ENCODE peak calls at places on chromosomes 2 and 18, in six cellular contexts. Z is pancreas, G is body of pancreas, U is cardiac muscle cell, O is suprapubic skin, X is prostate gland. Q is an unnamed sample.
A peak's percentile ranks its signal among the peaks of the same experiment; 100 is the strongest.

GRCh38 chr2:11228692-11229091 is 73.4 kb downstream of the SLC66A3 start:
- DNase-seq in Z (no peak), G (no peak), U (no peak), O (no peak), X (no peak), Q (no peak)

GRCh38 chr2:157777425-157777824 is 98.7 kb downstream of the ACVR1 start:
- DNase-seq in Z (no peak), G (peak; percentile 65), U (peak; percentile 74), O (no peak), X (no peak), Q (peak; percentile 40)

GRCh38 chr18:68997845-68998244 is 200.0 kb downstream of the CCDC102B start:
- DNase-seq in Z (no peak), G (no peak), U (no peak), O (no peak), X (no peak), Q (no peak)

GRCh38 chr2:111966241-111966640 is 67.8 kb downstream of the MERTK start:
- DNase-seq in Z (no peak), G (no peak), U (no peak), O (no peak), X (no peak), Q (no peak)

GRCh38 chr2:38076710-38077430 is 919 bp upstream of the CYP1B1 start:
- DNase-seq in Z (peak; percentile 54), G (peak; percentile 62), U (peak; percentile 89), O (peak; percentile 89), X (peak; percentile 56), Q (peak; percentile 94)

GRCh38 chr18:63264871-63265270 is 54.7 kb downstream of the BCL2 start:
- DNase-seq in Z (no peak), G (no peak), U (no peak), O (no peak), X (no peak), Q (no peak)

GRCh38 chr2:14270036-14270582 is 362.4 kb upstream of the LRATD1 start:
- DNase-seq in Z (no peak), G (no peak), U (no peak), O (no peak), X (no peak), Q (no peak)

GRCh38 chr18:77207540-77207939 is 42.1 kb upstream of the GALR1 start:
- DNase-seq in Z (peak; percentile 24), G (peak; percentile 75), U (peak; percentile 87), O (peak; percentile 80), X (no peak), Q (peak; percentile 70)

GRCh38 chr2:28391564-28392296 is 928 bp upstream of the FOSL2 start:
- DNase-seq in Z (peak; percentile 89), G (peak; percentile 83), U (peak; percentile 95), O (peak; percentile 98), X (peak; percentile 95), Q (peak; percentile 97)

GRCh38 chr2:28394997-28395333 is 2.3 kb downstream of the FOSL2 start:
- DNase-seq in Z (no peak), G (no peak), U (no peak), O (no peak), X (no peak), Q (no peak)

GRCh38 chr2:28392297-28393114 is at the start of gene FOSL2:
- DNase-seq in Z (peak; percentile 98), G (peak; percentile 96), U (peak; percentile 100), O (peak; percentile 97), X (peak; percentile 98), Q (peak; percentile 96)

GRCh38 chr2:28394331-28394877 is 1.7 kb downstream of the FOSL2 start:
- DNase-seq in Z (peak; percentile 77), G (peak; percentile 68), U (peak; percentile 63), O (no peak), X (peak; percentile 90), Q (peak; percentile 53)

DNA sequence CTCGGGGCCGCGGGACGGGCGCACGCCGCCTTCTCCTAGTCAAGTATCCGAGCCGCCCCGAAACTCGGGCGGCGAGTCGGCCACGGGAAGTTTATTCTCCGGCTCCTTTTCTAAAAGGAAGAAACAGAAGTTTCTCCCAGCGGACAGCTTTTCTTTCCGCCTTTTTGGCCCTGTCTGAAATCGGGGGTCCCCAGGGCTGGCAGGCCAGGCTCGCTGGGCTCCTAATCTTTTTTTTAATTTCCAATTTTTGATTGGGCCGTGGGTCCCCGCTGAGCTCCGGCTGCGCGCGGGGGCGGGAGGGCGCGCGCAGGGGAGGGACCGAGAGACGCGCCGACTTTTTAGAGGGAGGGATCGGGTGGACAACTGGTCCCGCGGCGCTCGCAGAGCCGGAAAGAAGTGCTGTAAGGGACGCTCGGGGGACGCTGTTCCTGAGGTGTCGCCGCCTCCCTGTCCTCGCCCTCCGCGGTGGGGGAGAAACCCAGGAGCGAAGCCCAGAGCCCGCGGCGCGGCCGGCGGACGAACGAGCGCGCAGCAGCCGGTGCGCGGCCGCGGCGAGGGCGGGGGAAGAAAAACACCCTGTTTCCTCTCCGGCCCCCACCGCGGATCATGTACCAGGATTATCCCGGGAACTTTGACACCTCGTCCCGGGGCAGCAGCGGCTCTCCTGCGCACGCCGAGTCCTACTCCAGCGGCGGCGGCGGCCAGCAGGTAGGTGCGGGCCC is 618 bp downstream of the FOSL2 start:
- DNase-seq in Z (peak; percentile 72), G (peak; percentile 75), U (peak; percentile 76), O (no peak), X (peak; percentile 58), Q (peak; percentile 90)
- H3K27ac ChIP-seq in Z (peak overlapping the region; percentile 99), G (peak overlapping the region; percentile 100), U (peak overlapping the region; percentile 99), O (peak overlapping the region; percentile 99), X (peak overlapping the region; percentile 100), Q (peak overlapping the region; percentile 94)

GRCh38 chr2:68765739-68766377 is 31.2 kb downstream of the ARHGAP25 start:
- DNase-seq in Z (no peak), G (no peak), U (peak; percentile 34), O (no peak), X (no peak), Q (no peak)
- H3K4me3 ChIP-seq in Z (no peak overlapping the region), G (no peak overlapping the region), U (no peak overlapping the region), O (no peak overlapping the region), X (no peak overlapping the region), Q (no peak overlapping the region)

DNA sequence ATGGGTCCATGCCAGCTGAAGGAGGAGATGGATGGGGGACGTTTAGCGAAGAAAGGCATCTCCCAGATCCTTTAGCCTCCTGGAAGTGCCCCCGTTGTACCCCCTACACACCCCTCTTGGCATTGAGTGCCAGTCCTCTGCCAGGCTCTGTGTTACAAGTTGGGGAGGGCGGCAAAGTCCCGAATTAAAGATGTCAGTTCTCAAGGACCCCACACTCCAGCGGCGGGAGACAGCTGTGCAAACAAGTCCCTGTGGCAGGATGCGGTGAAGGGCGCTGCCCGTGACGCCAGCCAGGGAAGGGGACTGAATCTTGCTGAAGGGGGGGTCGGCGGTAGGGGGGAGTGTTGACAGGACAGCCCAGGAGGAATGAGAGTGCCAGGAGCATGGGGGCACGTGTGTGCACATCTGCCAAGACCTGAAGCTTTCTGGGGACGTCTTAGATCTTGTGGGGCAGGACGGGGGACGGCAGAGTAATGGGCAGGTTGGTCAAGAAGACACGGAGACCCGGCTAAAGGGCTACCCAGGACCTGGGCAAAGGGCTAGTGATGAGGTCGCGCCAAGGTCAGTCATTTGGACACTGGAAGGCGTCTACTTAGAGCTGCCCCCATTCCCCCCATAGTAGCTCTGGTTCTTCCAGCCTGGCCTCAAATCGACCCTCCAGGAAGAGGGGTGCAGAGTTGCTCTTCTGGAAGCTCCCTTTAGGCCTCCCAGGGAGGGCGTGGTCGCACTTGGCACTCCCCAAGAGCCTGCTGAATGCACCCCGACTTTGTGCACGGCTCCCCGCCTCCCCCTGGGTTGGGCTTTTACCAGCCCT is 2.8 kb upstream of the CTDSP1 start:
- DNase-seq in Z (peak; percentile 86), G (peak; percentile 75), U (peak; percentile 64), O (peak; percentile 93), X (peak; percentile 71), Q (peak; percentile 83)
- H3K27ac ChIP-seq in Z (peak overlapping the region; percentile 97), G (peak overlapping the region; percentile 99), U (peak overlapping the region; percentile 99), O (peak overlapping the region; percentile 100), X (peak overlapping the region; percentile 99), Q (peak overlapping the region; percentile 99)

DNA sequence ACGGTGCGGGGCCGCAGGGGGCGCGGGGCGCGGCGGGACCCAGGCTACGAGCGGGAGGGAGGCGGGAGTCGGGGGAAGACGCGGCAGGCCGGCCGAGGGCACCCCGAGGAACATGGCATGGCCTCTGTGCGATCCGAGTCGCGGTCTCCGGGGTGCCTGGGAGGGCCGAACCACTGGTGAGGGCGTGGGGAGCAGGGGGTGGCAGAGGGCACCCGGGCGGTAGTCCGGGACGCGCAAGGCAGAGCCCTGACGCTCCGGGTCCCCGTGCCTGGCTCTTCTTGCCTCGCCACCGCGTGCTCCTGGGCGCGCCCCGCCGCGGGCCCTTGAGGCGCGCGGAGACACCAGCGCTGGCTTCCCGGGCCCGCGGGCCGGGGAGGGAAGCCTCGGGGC is 4.2 kb downstream of the SOX11 start:
- DNase-seq in Z (no peak), G (no peak), U (peak; percentile 10), O (no peak), X (no peak), Q (peak; percentile 60)
- H3K4me3 ChIP-seq in Z (peak overlapping the region; percentile 29), G (no peak overlapping the region), U (peak overlapping the region; percentile 91), O (peak overlapping the region; percentile 43), X (peak overlapping the region; percentile 23), Q (peak overlapping the region; percentile 54)

GRCh38 chr2:29106241-29106640 is 9.0 kb upstream of the CLIP4 start:
- DNase-seq in Z (no peak), G (no peak), U (no peak), O (no peak), X (no peak), Q (no peak)
- H3K27ac ChIP-seq in Z (no peak overlapping the region), G (no peak overlapping the region), U (no peak overlapping the region), O (no peak overlapping the region), X (no peak overlapping the region), Q (no peak overlapping the region)

DNA sequence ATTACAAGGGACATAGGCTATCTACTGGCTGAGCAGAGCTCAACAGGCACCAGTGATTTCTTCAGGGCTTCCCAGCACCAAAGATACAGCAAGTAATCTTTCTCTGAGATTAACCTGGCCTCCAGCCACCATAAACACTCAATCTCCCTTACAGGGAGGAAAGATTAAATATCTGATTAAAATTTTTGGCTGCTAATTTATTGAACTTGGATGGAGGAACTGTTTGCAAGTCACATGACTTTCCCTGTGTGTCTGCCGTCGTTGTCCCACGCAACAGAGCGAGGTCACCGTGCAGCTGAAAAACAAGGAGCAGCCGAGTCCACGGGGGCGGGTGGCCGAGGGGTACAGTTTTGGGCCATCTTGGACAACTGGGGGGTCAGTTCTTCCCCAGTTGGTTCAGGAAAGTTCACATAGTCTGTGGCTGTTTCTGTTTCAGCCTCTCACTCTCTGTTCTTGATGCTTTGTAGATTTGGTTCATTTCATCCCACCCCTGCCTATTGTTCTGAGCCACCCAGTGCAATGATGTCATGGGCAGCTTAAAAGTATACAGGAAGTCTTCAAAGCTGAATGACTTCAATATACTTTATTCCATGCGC is 186.8 kb upstream of the CTAGE1 start:
- DNase-seq in Z (peak; percentile 15), G (peak; percentile 26), U (peak; percentile 90), O (no peak), X (peak; percentile 63), Q (peak; percentile 87)
- H3K4me3 ChIP-seq in Z (no peak overlapping the region), G (no peak overlapping the region), U (no peak overlapping the region), O (no peak overlapping the region), X (peak overlapping the region; percentile 6), Q (no peak overlapping the region)

DNA sequence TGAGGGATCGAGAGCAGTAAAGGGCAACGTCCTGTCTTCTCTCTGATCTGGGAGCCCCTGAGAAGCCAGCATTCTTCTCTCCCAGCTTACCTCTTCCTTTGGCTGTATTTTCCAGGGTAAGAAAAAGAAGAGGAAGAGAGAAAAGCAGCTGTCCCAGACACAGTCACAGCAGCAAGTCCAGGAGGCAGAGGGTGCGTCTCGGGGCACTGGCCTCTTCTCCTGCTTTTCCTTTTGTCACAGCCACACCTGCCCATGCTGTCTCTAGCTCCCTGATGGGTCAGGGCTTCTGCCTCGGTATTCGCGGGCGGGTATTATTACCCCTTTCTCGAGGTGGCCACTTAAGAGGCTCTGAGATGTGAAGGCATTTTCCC is 20.3 kb downstream of the TGOLN2 start:
- DNase-seq in Z (no peak), G (no peak), U (no peak), O (no peak), X (no peak), Q (no peak)
- H3K27ac ChIP-seq in Z (no peak overlapping the region), G (no peak overlapping the region), U (no peak overlapping the region), O (no peak overlapping the region), X (no peak overlapping the region), Q (no peak overlapping the region)

Q was measured in right cardiac atrium.